ENCODE peak calls at places on chromosomes 3 and 15, in nine cellular contexts. P, U, X, G, Z, Q, M, W and K are unnamed samples.

GRCh38 chr3:64977308-64978100 is 289.7 kb upstream of the ADAMTS9 start:
- DNase-seq in P (no peak), U (no peak), X (no peak), G (peak; percentile 36), Z (no peak), Q (peak; percentile 2), M (peak; percentile 13), W (no peak), K (no peak)

GRCh38 chr3:170259853-170260386 is 37.7 kb downstream of the PRKCI start:
- DNase-seq in P (no peak), U (no peak), X (no peak), G (no peak), Z (no peak), Q (no peak), M (no peak), W (no peak), K (no peak)

GRCh38 chr3:23913182-23913581 is 3.6 kb downstream of the NKIRAS1 start:
- DNase-seq in P (no peak), U (no peak), X (no peak), G (no peak), Z (no peak), Q (no peak), M (no peak), W (no peak), K (no peak)

GRCh38 chr3:33145221-33145900 is 31.5 kb downstream of the CRTAP start:
- DNase-seq in P (no peak), U (no peak), X (no peak), G (peak; percentile 35), Z (no peak), Q (no peak), M (no peak), W (no peak), K (no peak)

GRCh38 chr3:140223631-140224030 is 288.6 kb downstream of the CLSTN2 start:
- DNase-seq in P (no peak), U (no peak), X (no peak), G (peak; percentile 66), Z (no peak), Q (peak; percentile 51), M (no peak), W (no peak), K (no peak)

GRCh38 chr3:175951047-175951694 is 1092.0 kb downstream of the NAALADL2 start:
- DNase-seq in P (no peak), U (peak; percentile 18), X (no peak), G (no peak), Z (no peak), Q (peak; percentile 61), M (no peak), W (no peak), K (no peak)

GRCh38 chr3:63625161-63625560 is 27.3 kb upstream of the SNTN start:
- DNase-seq in P (no peak), U (peak; percentile 63), X (no peak), G (peak; percentile 94), Z (no peak), Q (peak; percentile 57), M (no peak), W (no peak), K (no peak)

GRCh38 chr3:94431831-94432230 is 369.0 kb downstream of the NSUN3 start:
- DNase-seq in P (no peak), U (no peak), X (no peak), G (no peak), Z (no peak), Q (no peak), M (no peak), W (no peak), K (no peak)

GRCh38 chr15:96324900-96325299 is 5.6 kb upstream of the NR2F2 start:
- DNase-seq in P (no peak), U (no peak), X (no peak), G (no peak), Z (no peak), Q (no peak), M (no peak), W (no peak), K (no peak)

DNA sequence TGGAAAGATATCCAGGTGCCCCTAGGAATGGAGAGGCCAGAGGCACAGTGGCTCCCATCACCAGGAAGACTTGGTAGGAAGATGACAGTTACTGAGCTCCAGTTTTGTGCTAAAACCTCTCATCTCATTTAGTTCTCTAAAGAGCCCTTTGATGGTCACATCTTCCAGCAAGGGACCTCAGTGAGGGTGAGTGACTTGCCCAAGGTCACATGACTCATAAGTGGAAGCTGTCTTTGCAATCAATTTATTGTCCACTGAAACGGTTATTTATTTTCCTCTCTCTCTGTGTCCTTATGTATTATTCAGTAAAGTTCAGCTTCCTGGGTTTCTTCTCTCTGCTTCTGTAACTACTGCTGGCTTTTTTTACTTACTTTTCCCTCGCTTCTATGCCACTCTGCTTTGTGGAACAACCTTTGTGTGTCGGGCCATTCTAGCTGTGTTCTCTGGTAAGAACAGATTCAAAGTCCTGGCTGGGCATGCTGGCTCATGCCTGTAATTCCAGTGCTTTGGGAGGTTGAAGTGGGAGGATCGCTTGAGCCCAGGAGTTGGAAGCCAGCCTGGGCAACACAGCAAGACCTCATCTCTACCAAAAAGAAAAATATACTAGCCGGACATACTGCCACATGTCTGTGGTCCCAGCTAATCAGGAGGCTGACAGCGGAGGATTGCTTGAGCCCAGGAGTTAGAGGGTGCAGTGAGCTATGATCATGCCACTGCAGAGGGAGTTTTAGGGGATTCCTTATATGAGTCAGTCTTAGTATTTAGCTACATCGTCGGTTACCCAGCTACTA is 55.9 kb downstream of the PDIA5 start:
- DNase-seq in P (no peak), U (no peak), X (no peak), G (no peak), Z (no peak), Q (no peak), M (no peak), W (no peak), K (no peak)
- H3K27ac ChIP-seq in P (no peak overlapping the region), U (no peak overlapping the region), X (no peak overlapping the region), G (no peak overlapping the region), Z (no peak overlapping the region), Q (no peak overlapping the region), M (no peak overlapping the region), W (no peak overlapping the region), K (no peak overlapping the region)

DNA sequence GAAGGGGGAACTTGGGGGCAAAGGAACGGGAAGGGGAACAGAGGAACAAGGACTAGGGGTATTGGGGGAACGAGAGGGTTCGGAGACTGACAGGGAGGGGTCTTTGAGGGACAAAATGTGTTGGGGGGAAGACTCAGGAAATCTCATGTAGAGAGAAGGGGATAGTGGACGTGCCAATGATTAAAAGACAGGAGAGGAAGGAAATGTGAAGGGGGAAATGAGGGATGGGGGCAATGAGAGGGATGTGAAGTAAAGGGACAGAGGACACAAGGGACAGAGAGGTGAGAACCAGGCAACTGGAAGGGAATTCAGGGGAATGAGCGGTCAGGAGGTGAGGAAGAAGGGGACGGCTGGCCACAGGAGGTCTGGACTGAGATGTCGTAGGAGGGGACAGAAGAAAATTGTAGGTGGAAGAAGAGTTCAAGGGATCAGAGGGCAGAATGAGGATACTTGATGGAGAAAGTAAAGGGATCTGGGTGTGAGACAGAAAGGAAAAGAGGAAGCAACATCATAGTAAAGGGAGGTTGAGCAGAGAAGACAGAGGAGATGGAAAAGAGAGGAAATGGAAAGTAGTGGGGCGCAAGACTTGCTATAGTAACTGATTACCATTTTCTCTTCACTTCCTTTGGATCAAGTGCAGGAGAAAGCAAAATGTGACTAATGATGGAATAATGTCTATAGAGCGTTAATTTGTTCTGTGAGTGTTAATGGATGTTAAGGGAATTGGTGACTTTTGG is 717 bp downstream of the RAB8B start:
- DNase-seq in P (no peak), U (no peak), X (no peak), G (no peak), Z (no peak), Q (no peak), M (no peak), W (no peak), K (peak; percentile 13)
- H3K4me3 ChIP-seq in P (peak overlapping the region; percentile 73), U (peak overlapping the region; percentile 86), X (peak overlapping the region; percentile 93), G (peak overlapping the region; percentile 83), Z (peak overlapping the region; percentile 86), Q (peak overlapping the region; percentile 89), M (peak overlapping the region; percentile 89), W (peak overlapping the region; percentile 75), K (peak overlapping the region; percentile 86)

GRCh38 chr3:10599017-10599416 is 93.6 kb upstream of the ATP2B2 start:
- DNase-seq in P (no peak), U (no peak), X (no peak), G (no peak), Z (no peak), Q (no peak), M (no peak), W (no peak), K (no peak)
- H3K27me3 ChIP-seq in P (peaks cover 32% of the 10 kb centered on the region), U (peaks cover 2% of the 10 kb centered on the region), X (no peaks in the 10 kb centered on the region), G (no peaks in the 10 kb centered on the region), Z (no peaks in the 10 kb centered on the region), Q (peaks cover 64% of the 10 kb centered on the region), M (no peaks in the 10 kb centered on the region), W (no peaks in the 10 kb centered on the region), K (no peaks in the 10 kb centered on the region)

GRCh38 chr3:71133874-71134273 is 449.7 kb downstream of the FOXP1 start:
- DNase-seq in P (no peak), U (no peak), X (no peak), G (no peak), Z (no peak), Q (no peak), M (no peak), W (no peak), K (no peak)
- H3K27ac ChIP-seq in P (no peak overlapping the region), U (no peak overlapping the region), X (peak overlapping the region; percentile 42), G (no peak overlapping the region), Z (no peak overlapping the region), Q (no peak overlapping the region), M (no peak overlapping the region), W (no peak overlapping the region), K (peak overlapping the region; percentile 43)